ENCODE peak calls at places on chromosomes 16 and 17, in ten cellular contexts. F, I, M, E, W, O, G, J, P and L are unnamed samples.

GRCh38 chr16:1645914-1646525 is 32.1 kb upstream of the JPT2 start:
- DNase-seq in F (peak; percentile 5), I (peak; percentile 65), M (peak; percentile 8), E (peak; percentile 54), W (no peak), O (peak; percentile 74), G (no peak), J (no peak), P (no peak), L (no peak)

GRCh38 chr17:30565073-30565935 is 88.1 kb downstream of the GOSR1 start:
- DNase-seq in F (no peak), I (no peak), M (no peak), E (no peak), W (no peak), O (no peak), G (no peak), J (no peak), P (no peak), L (no peak)

GRCh38 chr16:81315271-81316175 is 761 bp downstream of the GAN start:
- DNase-seq in F (no peak), I (peak; percentile 76), M (peak; percentile 41), E (peak; percentile 66), W (no peak), O (peak; percentile 84), G (no peak), J (peak; percentile 91), P (no peak), L (peak; percentile 14)

GRCh38 chr16:85445779-85446222 is 167.3 kb upstream of the GSE1 start:
- DNase-seq in F (no peak), I (peak; percentile 43), M (no peak), E (no peak), W (no peak), O (no peak), G (no peak), J (no peak), P (no peak), L (no peak)

GRCh38 chr17:21218101-21218500 is 4.1 kb upstream of the TMEM11 start:
- DNase-seq in F (no peak), I (no peak), M (peak; percentile 24), E (no peak), W (no peak), O (peak; percentile 71), G (no peak), J (peak; percentile 9), P (no peak), L (no peak)

GRCh38 chr16:17286443-17286842 is 184.3 kb downstream of the XYLT1 start:
- DNase-seq in F (no peak), I (no peak), M (no peak), E (no peak), W (no peak), O (no peak), G (no peak), J (no peak), P (no peak), L (no peak)

GRCh38 chr16:58535100-58535499 is 19.8 kb downstream of the SETD6 start:
- DNase-seq in F (no peak), I (no peak), M (no peak), E (no peak), W (no peak), O (no peak), G (no peak), J (no peak), P (no peak), L (no peak)

GRCh38 chr17:15909481-15909991 is 35.4 kb upstream of the ADORA2B start:
- DNase-seq in F (no peak), I (no peak), M (no peak), E (peak; percentile 41), W (no peak), O (no peak), G (no peak), J (no peak), P (no peak), L (no peak)

GRCh38 chr17:74757931-74758845 is 9.8 kb downstream of the NHERF1 start:
- DNase-seq in F (no peak), I (no peak), M (no peak), E (no peak), W (no peak), O (no peak), G (no peak), J (no peak), P (no peak), L (no peak)

GRCh38 chr17:50051082-50051576 is 4.8 kb upstream of the ITGA3 start:
- DNase-seq in F (no peak), I (peak; percentile 46), M (peak; percentile 84), E (peak; percentile 71), W (no peak), O (peak; percentile 84), G (no peak), J (peak; percentile 57), P (no peak), L (peak; percentile 94)

GRCh38 chr17:47188266-47188665 is 829 bp downstream of the CDC27 start:
- DNase-seq in F (no peak), I (no peak), M (no peak), E (peak; percentile 77), W (no peak), O (no peak), G (no peak), J (peak; percentile 78), P (no peak), L (no peak)

GRCh38 chr17:13415877-13416416 is 185.8 kb downstream of the HS3ST3A1 start:
- DNase-seq in F (no peak), I (peak; percentile 16), M (no peak), E (peak; percentile 54), W (no peak), O (no peak), G (peak; percentile 64), J (peak; percentile 51), P (no peak), L (no peak)

GRCh38 chr16:6684076-6684673 is 648.5 kb upstream of the RBFOX1 start:
- DNase-seq in F (no peak), I (peak; percentile 12), M (no peak), E (peak; percentile 9), W (peak; percentile 89), O (no peak), G (no peak), J (peak; percentile 21), P (no peak), L (no peak)

GRCh38 chr17:3903051-3903825 is 10.4 kb upstream of the CAMKK1 start:
- DNase-seq in F (no peak), I (no peak), M (no peak), E (no peak), W (no peak), O (no peak), G (no peak), J (no peak), P (no peak), L (no peak)

GRCh38 chr16:27620533-27620932 is 70.6 kb downstream of the KATNIP start:
- DNase-seq in F (no peak), I (no peak), M (no peak), E (no peak), W (no peak), O (no peak), G (no peak), J (no peak), P (no peak), L (no peak)

GRCh38 chr16:7317982-7318381 is 14.7 kb upstream of the RBFOX1 start:
- DNase-seq in F (no peak), I (no peak), M (no peak), E (no peak), W (no peak), O (no peak), G (no peak), J (no peak), P (no peak), L (no peak)

GRCh38 chr16:4317471-4318170 is 1.8 kb downstream of the GLIS2 start:
- DNase-seq in F (no peak), I (no peak), M (no peak), E (peak; percentile 45), W (no peak), O (no peak), G (no peak), J (peak; percentile 63), P (no peak), L (peak; percentile 37)

GRCh38 chr17:65355246-65355645 is 206.2 kb downstream of the AXIN2 start:
- DNase-seq in F (no peak), I (no peak), M (no peak), E (no peak), W (no peak), O (no peak), G (no peak), J (no peak), P (no peak), L (no peak)

GRCh38 chr16:3013491-3013951 is 798 bp downstream of the CLDN9 start:
- DNase-seq in F (no peak), I (no peak), M (no peak), E (no peak), W (no peak), O (no peak), G (no peak), J (no peak), P (no peak), L (no peak)

GRCh38 chr17:78717431-78717980 is 64.6 kb downstream of the CYTH1 start:
- DNase-seq in F (no peak), I (no peak), M (no peak), E (peak; percentile 40), W (no peak), O (no peak), G (peak; percentile 34), J (peak; percentile 25), P (no peak), L (no peak)

GRCh38 chr16:1781758-1782407 is 488 bp downstream of the SPSB3 start:
- DNase-seq in F (no peak), I (peak; percentile 54), M (no peak), E (peak; percentile 13), W (no peak), O (peak; percentile 73), G (no peak), J (peak; percentile 56), P (no peak), L (no peak)